ENCODE peak calls at places on chromosome 2, in six cellular contexts. G, Y, Z, J, W and X are unnamed samples.

GRCh38 chr2:205937193-205937592 is 148.8 kb downstream of the INO80D start:
- DNase-seq in G (no peak), Y (no peak), Z (no peak), J (no peak), W (no peak), X (no peak)

GRCh38 chr2:65021709-65022108 is 32.5 kb downstream of the SLC1A4 start:
- DNase-seq in G (no peak), Y (no peak), Z (no peak), J (no peak), W (no peak), X (no peak)

GRCh38 chr2:36404754-36405153 is 49.2 kb downstream of the CRIM1 start:
- DNase-seq in G (no peak), Y (no peak), Z (no peak), J (no peak), W (no peak), X (no peak)

GRCh38 chr2:21819475-21819874 is 695.7 kb downstream of the TDRD15 start:
- DNase-seq in G (peak; percentile 83), Y (no peak), Z (peak; percentile 81), J (no peak), W (no peak), X (no peak)

GRCh38 chr2:621303-622099 is 55.7 kb downstream of the TMEM18 start:
- DNase-seq in G (no peak), Y (no peak), Z (no peak), J (no peak), W (no peak), X (no peak)

GRCh38 chr2:79638943-79639342 is 126.1 kb downstream of the CTNNA2 start:
- DNase-seq in G (no peak), Y (no peak), Z (no peak), J (no peak), W (no peak), X (no peak)

GRCh38 chr2:69385443-69386151 is 1.4 kb downstream of the GFPT1 start:
- DNase-seq in G (peak; percentile 35), Y (no peak), Z (peak; percentile 84), J (no peak), W (peak; percentile 42), X (no peak)

GRCh38 chr2:188773075-188773474 is 201.1 kb upstream of the COL3A1 start:
- DNase-seq in G (peak; percentile 79), Y (no peak), Z (peak; percentile 83), J (no peak), W (no peak), X (no peak)

GRCh38 chr2:73832905-73833304 is 4.1 kb downstream of the STAMBP start:
- DNase-seq in G (peak; percentile 53), Y (no peak), Z (peak; percentile 70), J (no peak), W (peak; percentile 43), X (no peak)

GRCh38 chr2:83115155-83115554 is 1343.9 kb downstream of the SUCLG1 start:
- DNase-seq in G (no peak), Y (no peak), Z (no peak), J (no peak), W (no peak), X (no peak)

GRCh38 chr2:143937563-143938346 is 582.2 kb downstream of the ZEB2 start:
- DNase-seq in G (no peak), Y (no peak), Z (peak; percentile 53), J (no peak), W (no peak), X (no peak)
- H3K4me3 ChIP-seq in G (peak overlapping the region; percentile 61), Y (peak overlapping the region; percentile 59), Z (peak overlapping the region; percentile 44), J (peak overlapping the region; percentile 75), W (no peak overlapping the region), X (peak overlapping the region; percentile 71)

GRCh38 chr2:71773218-71773617 is 319.9 kb downstream of the DYSF start:
- DNase-seq in G (no peak), Y (no peak), Z (no peak), J (no peak), W (no peak), X (no peak)
- H3K27ac ChIP-seq in G (no peak overlapping the region), Y (no peak overlapping the region), Z (no peak overlapping the region), J (no peak overlapping the region), W (no peak overlapping the region), X (no peak overlapping the region)

DNA sequence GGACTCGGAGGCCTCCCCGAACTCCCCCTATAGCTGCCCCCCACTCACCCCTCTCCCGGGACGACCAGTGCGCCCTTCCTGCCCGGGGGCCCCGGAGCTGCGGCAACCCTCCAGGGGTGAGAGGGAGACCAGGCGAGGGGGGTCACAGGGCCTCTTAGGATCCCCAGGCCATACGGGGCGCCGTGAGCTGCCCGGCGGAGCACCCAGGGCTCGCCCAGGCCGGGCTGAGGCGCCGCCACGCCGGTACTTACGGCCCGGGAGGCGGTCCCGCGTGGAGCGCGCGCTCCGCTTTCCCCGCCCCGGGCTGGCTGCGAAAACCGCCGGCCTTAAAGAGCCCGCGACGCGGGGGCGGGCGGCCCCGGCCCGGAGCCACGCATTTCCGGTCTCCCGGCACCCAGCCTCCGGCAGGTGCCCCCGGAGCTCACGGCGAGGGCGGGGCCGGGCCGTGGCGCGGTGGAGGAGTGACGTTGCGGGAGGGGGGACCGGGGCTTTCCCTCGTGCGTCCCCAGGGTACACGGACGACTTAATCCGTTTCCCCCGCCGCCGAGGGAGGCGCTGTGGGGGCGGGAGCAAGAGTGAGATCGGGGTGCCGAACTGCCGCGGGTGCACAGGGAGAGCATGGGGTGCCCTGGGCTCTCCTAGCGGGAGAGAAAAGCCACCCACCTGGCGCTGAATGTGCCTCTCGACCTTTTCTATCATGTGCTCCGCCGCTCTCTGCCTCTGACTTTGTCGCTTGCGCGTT is at the start of gene METTL21A:
- DNase-seq in G (peak; percentile 86), Y (peak; percentile 44), Z (peak; percentile 86), J (peak; percentile 94), W (peak; percentile 96), X (peak; percentile 92)
- TF ChIP-seq CTCF in G (peak; percentile 43), Y (peak; percentile 19), Z (peak; percentile 40), J (peak; percentile 49), W (peak; percentile 44), X (peak; percentile 50)

GRCh38 chr2:164182116-164182637 is 439.1 kb downstream of the GRB14 start:
- DNase-seq in G (no peak), Y (no peak), Z (no peak), J (no peak), W (no peak), X (no peak)

GRCh38 chr2:164178835-164179470 is 442.3 kb downstream of the GRB14 start:
- DNase-seq in G (peak; percentile 24), Y (no peak), Z (peak; percentile 15), J (no peak), W (peak; percentile 59), X (no peak)
- H3K4me3 ChIP-seq in G (no peak overlapping the region), Y (no peak overlapping the region), Z (no peak overlapping the region), J (no peak overlapping the region), W (no peak overlapping the region), X (no peak overlapping the region)